ENCODE peak calls at places on chromosomes 12 and 14, in ten cellular contexts. M is fibroblast of the aortic adventitia, N is transverse colon, X is gastrocnemius medialis, D is AG09309, Z is progenitor cell of endocrine pancreas, A is type B pancreatic cell, G is epithelial cell of esophagus, B is NB4, R is GM10248. Y is an unnamed sample.

GRCh38 chr12:39972119-39972518 is 133.8 kb downstream of the SLC2A13 start:
- DNase-seq in X (no peak), R (no peak), N (no peak), G (peak), A (no peak), B (peak), M (peak), Z (no peak), D (peak), Y (peak)

GRCh38 chr14:100708349-100709217 is 18.1 kb upstream of the DLK1 start:
- DNase-seq in B (no peak), D (no peak), A (no peak), G (no peak), M (peak), R (no peak), X (no peak), N (peak), Z (peak), Y (peak)

GRCh38 chr12:76247026-76247688 is 101.1 kb downstream of the BBS10 start:
- DNase-seq in X (peak), N (no peak), A (no peak), D (no peak), R (no peak), G (no peak), B (no peak), Z (no peak), M (peak), Y (no peak)

GRCh38 chr14:60196291-60196690 is 31.1 kb upstream of the DHRS7 start:
- DNase-seq in G (peak), M (no peak), D (no peak), X (no peak), R (no peak), A (no peak), Z (no peak), B (peak), N (no peak), Y (no peak)

GRCh38 chr14:104283197-104284106 is 145.1 kb downstream of the KIF26A start:
- DNase-seq in A (no peak), R (no peak), M (no peak), X (no peak), D (no peak), G (no peak), Z (no peak), B (no peak), N (peak), Y (no peak)

GRCh38 chr12:32399373-32400113 is at the start of gene FGD4:
- DNase-seq in D (no peak), B (peak), A (peak), Z (peak), G (peak), N (peak), X (peak), R (peak), M (peak), Y (peak)

GRCh38 chr12:117235261-117235660 is 45.0 kb upstream of the FBXO21 start:
- DNase-seq in R (no peak), N (no peak), A (no peak), Z (no peak), D (no peak), X (no peak), B (no peak), G (no peak), M (no peak), Y (no peak)

GRCh38 chr14:80973918-80974317 is 18.5 kb downstream of the TSHR start:
- DNase-seq in B (no peak), A (no peak), G (peak), X (no peak), R (no peak), M (no peak), Z (no peak), N (no peak), D (no peak), Y (no peak)

GRCh38 chr12:121801601-121802484 is 2.0 kb upstream of the SETD1B start:
- DNase-seq in N (no peak), D (no peak), R (no peak), A (no peak), X (no peak), M (peak), G (peak), B (peak), Z (no peak), Y (no peak)

GRCh38 chr14:99809376-99809775 is 16.2 kb downstream of the EML1 start:
- DNase-seq in M (peak), Z (no peak), X (peak), N (peak), R (no peak), G (no peak), B (no peak), D (peak), A (no peak), Y (no peak)

GRCh38 chr12:108548954-108549521 is 11.9 kb downstream of the SART3 start:
- DNase-seq in N (no peak), A (no peak), B (no peak), Z (no peak), G (no peak), M (no peak), D (no peak), X (no peak), R (no peak), Y (no peak)

GRCh38 chr12:48979602-48980388 is 1.7 kb downstream of the WNT1 start:
- DNase-seq in G (no peak), Z (no peak), X (no peak), A (no peak), M (no peak), N (peak), B (peak), D (no peak), R (peak), Y (no peak)

GRCh38 chr12:129927316-129927900 is 23.6 kb upstream of the TMEM132D start:
- DNase-seq in M (no peak), Z (no peak), N (no peak), R (no peak), X (no peak), A (no peak), B (no peak), D (no peak), G (no peak), Y (no peak)

GRCh38 chr12:109963743-109964429 is 32.3 kb downstream of the GIT2 start:
- DNase-seq in M (peak), G (no peak), Z (no peak), X (peak), B (no peak), N (peak), D (peak), A (no peak), R (no peak), Y (peak)

GRCh38 chr14:60537663-60538062 is 28.7 kb downstream of the SIX6 start:
- DNase-seq in B (no peak), Z (no peak), D (no peak), M (no peak), R (no peak), G (no peak), X (no peak), N (no peak), A (no peak), Y (no peak)

GRCh38 chr14:50272498-50272897 is 39.5 kb downstream of the L2HGDH start:
- DNase-seq in D (no peak), Z (no peak), B (no peak), N (no peak), X (no peak), A (no peak), G (no peak), R (no peak), M (no peak), Y (no peak)

GRCh38 chr12:100332852-100333251 is 24.0 kb upstream of the SLC17A8 start:
- DNase-seq in R (no peak), X (no peak), B (no peak), G (no peak), M (no peak), D (no peak), N (no peak), A (no peak), Z (no peak), Y (no peak)

GRCh38 chr14:105845725-105846309 is 319.4 kb downstream of the TMEM121 start:
- DNase-seq in B (no peak), N (no peak), G (no peak), R (no peak), M (no peak), Z (no peak), X (no peak), A (no peak), D (no peak), Y (no peak)

GRCh38 chr12:8989425-8989824 is at the start of gene KLRG1:
- DNase-seq in D (no peak), R (no peak), M (no peak), G (no peak), B (peak), Z (no peak), N (no peak), A (no peak), X (no peak), Y (no peak)

GRCh38 chr14:29712586-29712985 is 215.1 kb downstream of the PRKD1 start:
- DNase-seq in A (no peak), B (no peak), M (no peak), D (no peak), Z (no peak), X (no peak), R (no peak), G (no peak), N (no peak), Y (no peak)

GRCh38 chr12:88571543-88571942 is 8.7 kb downstream of the KITLG start:
- DNase-seq in X (no peak), D (no peak), A (no peak), R (no peak), G (no peak), M (no peak), N (no peak), B (no peak), Z (no peak), Y (no peak)

GRCh38 chr14:61280526-61281185 is 482 bp downstream of the TMEM30B start:
- DNase-seq in N (peak), M (peak), A (peak), B (no peak), R (peak), G (peak), D (no peak), X (peak), Z (peak), Y (peak)

GRCh38 chr12:96994900-96995299 is 87.8 kb downstream of the NEDD1 start:
- DNase-seq in D (no peak), R (no peak), N (no peak), M (no peak), Z (no peak), G (no peak), B (no peak), X (no peak), A (no peak), Y (no peak)

GRCh38 chr12:8156416-8156815 is 399 bp upstream of the ZNF705A start:
- DNase-seq in M (no peak), B (no peak), N (no peak), R (no peak), Z (no peak), G (peak), D (no peak), A (no peak), X (no peak), Y (no peak)

GRCh38 chr14:38302966-38303365 is 47.1 kb upstream of the CLEC14A start:
- DNase-seq in Z (no peak), N (no peak), B (no peak), D (no peak), X (no peak), R (no peak), M (no peak), A (no peak), G (no peak), Y (no peak)

GRCh38 chr14:95211721-95212504 is 54.6 kb upstream of the DICER1 start:
- DNase-seq in Z (no peak), D (no peak), B (no peak), R (peak), M (no peak), A (no peak), G (no peak), X (no peak), N (peak), Y (no peak)

GRCh38 chr12:44654641-44655625 is 221.2 kb downstream of the NELL2 start:
- DNase-seq in R (no peak), A (no peak), X (no peak), N (no peak), M (no peak), D (no peak), B (no peak), Z (no peak), G (no peak), Y (no peak)

GRCh38 chr14:75522224-75522764 is at the start of gene BATF:
- DNase-seq in D (no peak), G (no peak), Z (no peak), M (no peak), B (peak), X (no peak), N (peak), A (no peak), R (peak), Y (no peak)

GRCh38 chr12:15633201-15633600 is 156.0 kb downstream of the EPS8 start:
- DNase-seq in D (no peak), A (no peak), B (no peak), Z (no peak), M (no peak), R (no peak), G (peak), N (no peak), X (no peak), Y (no peak)

GRCh38 chr14:33880330-33880729 is 70.5 kb downstream of the EGLN3 start:
- DNase-seq in B (no peak), A (no peak), M (no peak), X (no peak), N (no peak), Z (no peak), D (no peak), R (no peak), G (no peak), Y (no peak)

GRCh38 chr12:85642810-85643209 is 193.4 kb downstream of the RASSF9 start:
- DNase-seq in M (peak), G (peak), B (peak), D (peak), A (no peak), N (no peak), Z (no peak), R (no peak), X (no peak), Y (peak)

DNA sequence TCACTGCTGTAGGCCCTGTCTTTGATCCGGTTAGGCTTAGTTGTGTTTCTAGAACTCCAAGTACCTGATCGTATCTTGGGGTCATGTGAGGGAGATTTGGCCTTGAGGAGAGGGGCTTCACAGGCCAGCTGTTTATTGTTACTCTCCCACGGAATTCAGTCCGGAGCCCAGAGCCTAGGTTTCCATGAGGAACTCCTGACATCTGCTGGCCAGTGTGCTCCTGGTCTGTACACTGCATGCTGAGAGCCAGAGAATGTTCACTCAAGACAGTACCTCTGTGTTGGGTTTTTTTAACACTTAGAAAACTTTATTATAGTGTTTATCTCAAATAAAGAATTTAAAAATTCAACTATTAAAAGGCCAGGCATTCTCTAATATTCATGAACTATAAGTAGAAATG is 341.0 kb upstream of the TMEM132C start:
- DNase-seq in A (no peak), G (no peak), R (no peak), B (no peak), X (no peak), N (peak), D (no peak), Z (peak), M (peak), Y (peak)
- TF ChIP-seq CTCF in A (peak), G (no peak), R (no peak), B (no peak), X (no peak), N (peak), D (peak), Z (peak), M (peak), Y (no peak)

GRCh38 chr12:71708658-71709057 is 22.8 kb downstream of the TMEM19 start:
- DNase-seq in D (no peak), G (peak), A (no peak), N (no peak), X (no peak), M (no peak), R (no peak), Z (no peak), B (no peak), Y (no peak)

GRCh38 chr12:71704920-71705319 is 19.0 kb downstream of the TMEM19 start:
- DNase-seq in A (no peak), N (no peak), Z (no peak), D (no peak), M (no peak), B (no peak), R (no peak), G (peak), X (no peak), Y (no peak)

DNA sequence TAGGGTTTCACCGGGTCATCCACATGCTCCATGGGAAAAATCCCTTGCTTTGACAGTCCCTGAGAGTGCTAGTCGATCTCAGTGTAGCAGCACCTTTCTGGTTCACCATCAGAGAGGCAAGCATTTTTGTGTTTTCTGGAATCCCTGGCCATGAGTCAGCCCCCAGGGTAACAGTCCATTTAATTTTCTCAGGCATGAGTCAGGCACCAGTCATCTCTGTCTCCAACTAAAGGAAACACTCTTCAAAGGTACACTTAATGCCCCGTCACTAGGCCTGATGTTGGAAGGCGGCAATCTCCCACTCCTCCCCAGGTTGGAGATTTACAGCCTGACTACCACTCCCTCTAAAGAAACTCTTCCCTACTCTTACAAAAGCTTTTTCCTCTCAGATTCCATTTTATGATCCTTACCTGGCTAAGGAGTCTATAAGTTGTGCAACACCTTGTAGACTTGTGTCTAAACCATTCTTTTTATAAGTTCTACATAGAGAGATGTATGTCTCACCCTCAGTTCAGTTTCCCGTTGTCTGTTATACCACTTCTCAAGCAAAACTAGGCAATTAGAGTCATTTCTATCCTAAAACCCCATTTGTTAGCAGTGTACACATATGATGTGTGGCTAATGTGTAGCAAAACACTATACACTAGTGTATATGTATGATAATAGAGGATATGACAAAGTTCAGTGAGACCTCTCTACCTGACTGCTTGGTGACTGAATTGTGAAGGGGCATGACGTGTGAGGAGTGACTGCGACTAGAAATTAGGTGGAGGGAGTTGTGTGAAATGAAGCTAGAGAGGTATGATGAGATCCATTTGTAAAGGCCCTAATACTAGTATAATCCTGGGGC is 24.6 kb downstream of the TMEM19 start:
- DNase-seq in M (peak), R (no peak), G (peak), N (no peak), D (no peak), A (no peak), B (no peak), X (no peak), Z (no peak), Y (no peak)
- TF ChIP-seq CTCF in M (no peak), R (no peak), G (no peak), N (no peak), D (no peak), A (no peak), B (no peak), X (no peak), Z (no peak), Y (no peak)

GRCh38 chr12:105071981-105072380 is 12.3 kb downstream of the ALDH1L2 start:
- DNase-seq in G (no peak), A (no peak), Z (no peak), X (no peak), D (no peak), M (no peak), R (no peak), B (no peak), N (no peak), Y (no peak)
- TF ChIP-seq CTCF in G (no peak), A (no peak), Z (no peak), X (no peak), D (no peak), M (no peak), R (no peak), B (no peak), N (no peak), Y (no peak)

GRCh38 chr14:69317780-69318179 is 57.8 kb downstream of the GALNT16 start:
- DNase-seq in N (peak), G (no peak), X (no peak), M (no peak), B (no peak), A (peak), Z (no peak), R (peak), D (no peak), Y (no peak)

GRCh38 chr14:69317392-69317755 is 57.4 kb downstream of the GALNT16 start:
- DNase-seq in Z (no peak), N (no peak), X (no peak), M (no peak), G (no peak), D (no peak), A (no peak), B (no peak), R (no peak), Y (no peak)

GRCh38 chr14:69318901-69319475 is 59.0 kb downstream of the GALNT16 start:
- DNase-seq in A (peak), N (no peak), R (no peak), D (no peak), G (no peak), M (no peak), B (no peak), Z (no peak), X (no peak), Y (no peak)

GRCh38 chr14:69316449-69317391 is 56.8 kb downstream of the GALNT16 start:
- DNase-seq in D (peak), R (no peak), G (peak), N (peak), B (no peak), M (peak), X (peak), A (peak), Z (no peak), Y (no peak)

DNA sequence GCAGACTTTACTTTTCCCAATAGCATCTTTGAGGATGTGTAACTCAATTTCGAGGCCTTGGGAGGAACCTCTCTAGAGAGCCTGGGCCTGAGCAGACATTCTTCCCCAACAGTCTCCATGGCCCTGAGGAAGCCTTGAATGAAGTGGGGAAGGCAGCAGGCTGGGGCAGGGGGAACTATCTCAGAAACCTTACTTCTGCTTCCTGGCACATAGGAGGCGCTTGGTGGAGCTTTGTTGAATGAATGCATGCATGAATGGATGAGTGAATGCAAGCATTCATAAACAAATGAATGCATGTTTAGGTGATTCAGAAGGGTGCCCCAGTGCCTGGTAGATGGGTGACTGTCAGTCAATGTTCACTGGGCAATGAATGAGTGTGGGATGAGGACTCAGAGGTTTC is 58.3 kb downstream of the GALNT16 start:
- DNase-seq in Z (no peak), M (no peak), B (no peak), N (no peak), D (no peak), A (peak), X (no peak), R (peak), G (no peak), Y (no peak)
- TF ChIP-seq CTCF in Z (no peak), M (no peak), B (no peak), N (no peak), D (no peak), A (no peak), X (no peak), R (no peak), G (no peak), Y (no peak)

DNA sequence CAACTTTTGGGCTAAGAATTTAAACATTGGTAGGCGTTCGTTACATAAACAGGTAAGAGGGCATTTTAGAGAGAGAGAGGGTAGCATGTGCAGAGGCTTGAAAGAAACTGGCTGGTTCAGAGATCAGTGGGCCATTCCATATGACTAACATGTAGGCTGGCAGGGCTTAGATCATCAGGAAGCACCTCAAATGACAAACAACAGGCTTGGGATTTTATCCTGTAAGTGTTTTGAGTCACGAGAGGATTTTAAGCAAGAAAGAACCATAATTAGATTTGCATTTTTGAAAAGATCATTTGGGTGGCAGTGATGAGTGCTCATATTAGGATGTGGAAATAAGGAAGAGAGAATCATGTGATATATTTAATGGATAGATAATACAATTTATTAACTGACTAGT is 8.7 kb upstream of the PLEKHA5 start:
- DNase-seq in B (no peak), A (no peak), D (no peak), M (no peak), G (peak), N (no peak), Z (no peak), X (no peak), R (no peak), Y (no peak)
- TF ChIP-seq CTCF in B (no peak), A (no peak), D (no peak), M (no peak), G (no peak), N (no peak), Z (no peak), X (no peak), R (no peak), Y (no peak)

Y was measured in cardiac muscle cell.